ENCODE peak calls at places on chromosome 14, in six cellular contexts. One of them, this sample, is unnamed.

GRCh38 chr14:75477881-75478280 is 44.4 kb upstream of the BATF start:
- DNase-seq in stimulated activated CD8-positive, alpha-beta memory T cell treated with anti-CD3 and anti-CD28 coated beads, Interleukin-2, amount 100 ng/mL, for 48 hours: no peak
- DNase-seq in effector CD8-positive, alpha-beta T cell: no peak
- DNase-seq in AG09319: no peak
- DNase-seq in BE2C: no peak
- DNase-seq in CD8-positive, alpha-beta memory T cell: no peak
- DNase-seq in this sample: no peak

GRCh38 chr14:31291210-31291609 is 83.6 kb upstream of the HECTD1 start:
- DNase-seq in stimulated activated CD8-positive, alpha-beta memory T cell treated with anti-CD3 and anti-CD28 coated beads, Interleukin-2, amount 100 ng/mL, for 48 hours: no peak
- DNase-seq in effector CD8-positive, alpha-beta T cell: no peak
- DNase-seq in AG09319: no peak
- DNase-seq in BE2C: no peak
- DNase-seq in CD8-positive, alpha-beta memory T cell: no peak
- DNase-seq in this sample: no peak

GRCh38 chr14:97625512-97625911 is 828.3 kb downstream of the VRK1 start:
- DNase-seq in stimulated activated CD8-positive, alpha-beta memory T cell treated with anti-CD3 and anti-CD28 coated beads, Interleukin-2, amount 100 ng/mL, for 48 hours: no peak
- DNase-seq in effector CD8-positive, alpha-beta T cell: no peak
- DNase-seq in AG09319: no peak
- DNase-seq in BE2C: no peak
- DNase-seq in CD8-positive, alpha-beta memory T cell: no peak
- DNase-seq in this sample: no peak

GRCh38 chr14:72924332-72924731 is 1.9 kb upstream of the DCAF4 start:
- DNase-seq in stimulated activated CD8-positive, alpha-beta memory T cell treated with anti-CD3 and anti-CD28 coated beads, Interleukin-2, amount 100 ng/mL, for 48 hours: no peak
- DNase-seq in effector CD8-positive, alpha-beta T cell: no peak
- DNase-seq in AG09319: no peak
- DNase-seq in BE2C: peak
- DNase-seq in CD8-positive, alpha-beta memory T cell: no peak
- DNase-seq in this sample: no peak

GRCh38 chr14:65206448-65207096 is 104.3 kb upstream of the MAX start:
- DNase-seq in stimulated activated CD8-positive, alpha-beta memory T cell treated with anti-CD3 and anti-CD28 coated beads, Interleukin-2, amount 100 ng/mL, for 48 hours: no peak
- DNase-seq in effector CD8-positive, alpha-beta T cell: no peak
- DNase-seq in AG09319: no peak
- DNase-seq in BE2C: no peak
- DNase-seq in CD8-positive, alpha-beta memory T cell: no peak
- DNase-seq in this sample: no peak

GRCh38 chr14:75334191-75335051 is 55.8 kb downstream of the FOS start:
- DNase-seq in stimulated activated CD8-positive, alpha-beta memory T cell treated with anti-CD3 and anti-CD28 coated beads, Interleukin-2, amount 100 ng/mL, for 48 hours: no peak
- DNase-seq in effector CD8-positive, alpha-beta T cell: peak
- DNase-seq in AG09319: no peak
- DNase-seq in BE2C: peak
- DNase-seq in CD8-positive, alpha-beta memory T cell: peak
- DNase-seq in this sample: no peak

GRCh38 chr14:104677506-104678332 is 11.7 kb upstream of the INF2 start:
- DNase-seq in stimulated activated CD8-positive, alpha-beta memory T cell treated with anti-CD3 and anti-CD28 coated beads, Interleukin-2, amount 100 ng/mL, for 48 hours: peak
- DNase-seq in effector CD8-positive, alpha-beta T cell: peak
- DNase-seq in AG09319: no peak
- DNase-seq in BE2C: peak
- DNase-seq in CD8-positive, alpha-beta memory T cell: peak
- DNase-seq in this sample: peak

GRCh38 chr14:104712881-104713734 is 10.9 kb upstream of the ADSS1 start:
- DNase-seq in stimulated activated CD8-positive, alpha-beta memory T cell treated with anti-CD3 and anti-CD28 coated beads, Interleukin-2, amount 100 ng/mL, for 48 hours: no peak
- DNase-seq in effector CD8-positive, alpha-beta T cell: no peak
- DNase-seq in AG09319: no peak
- DNase-seq in BE2C: no peak
- DNase-seq in CD8-positive, alpha-beta memory T cell: no peak
- DNase-seq in this sample: no peak

GRCh38 chr14:20697273-20698017 is 8.9 kb downstream of the ANG start:
- DNase-seq in stimulated activated CD8-positive, alpha-beta memory T cell treated with anti-CD3 and anti-CD28 coated beads, Interleukin-2, amount 100 ng/mL, for 48 hours: peak
- DNase-seq in effector CD8-positive, alpha-beta T cell: peak
- DNase-seq in AG09319: no peak
- DNase-seq in BE2C: peak
- DNase-seq in CD8-positive, alpha-beta memory T cell: peak
- DNase-seq in this sample: peak

GRCh38 chr14:42095155-42095554 is 488.5 kb downstream of the LRFN5 start:
- DNase-seq in stimulated activated CD8-positive, alpha-beta memory T cell treated with anti-CD3 and anti-CD28 coated beads, Interleukin-2, amount 100 ng/mL, for 48 hours: no peak
- DNase-seq in effector CD8-positive, alpha-beta T cell: no peak
- DNase-seq in AG09319: no peak
- DNase-seq in BE2C: no peak
- DNase-seq in CD8-positive, alpha-beta memory T cell: no peak
- DNase-seq in this sample: no peak

GRCh38 chr14:57362356-57362755 is 28.0 kb upstream of the NAA30 start:
- DNase-seq in stimulated activated CD8-positive, alpha-beta memory T cell treated with anti-CD3 and anti-CD28 coated beads, Interleukin-2, amount 100 ng/mL, for 48 hours: no peak
- DNase-seq in effector CD8-positive, alpha-beta T cell: no peak
- DNase-seq in AG09319: no peak
- DNase-seq in BE2C: no peak
- DNase-seq in CD8-positive, alpha-beta memory T cell: no peak
- DNase-seq in this sample: no peak

GRCh38 chr14:52110441-52111086 is 41.7 kb upstream of the NID2 start:
- DNase-seq in stimulated activated CD8-positive, alpha-beta memory T cell treated with anti-CD3 and anti-CD28 coated beads, Interleukin-2, amount 100 ng/mL, for 48 hours: no peak
- DNase-seq in effector CD8-positive, alpha-beta T cell: no peak
- DNase-seq in AG09319: no peak
- DNase-seq in BE2C: no peak
- DNase-seq in CD8-positive, alpha-beta memory T cell: no peak
- DNase-seq in this sample: no peak

GRCh38 chr14:32913725-32914124 is 25.0 kb upstream of the NPAS3 start:
- DNase-seq in stimulated activated CD8-positive, alpha-beta memory T cell treated with anti-CD3 and anti-CD28 coated beads, Interleukin-2, amount 100 ng/mL, for 48 hours: no peak
- DNase-seq in effector CD8-positive, alpha-beta T cell: no peak
- DNase-seq in AG09319: no peak
- DNase-seq in BE2C: no peak
- DNase-seq in CD8-positive, alpha-beta memory T cell: no peak
- DNase-seq in this sample: no peak

GRCh38 chr14:89176090-89176757 is 240.8 kb downstream of the FOXN3 start:
- DNase-seq in stimulated activated CD8-positive, alpha-beta memory T cell treated with anti-CD3 and anti-CD28 coated beads, Interleukin-2, amount 100 ng/mL, for 48 hours: no peak
- DNase-seq in effector CD8-positive, alpha-beta T cell: no peak
- DNase-seq in AG09319: no peak
- DNase-seq in BE2C: no peak
- DNase-seq in CD8-positive, alpha-beta memory T cell: no peak
- DNase-seq in this sample: no peak

GRCh38 chr14:28769358-28769757 is 2.8 kb downstream of the FOXG1 start:
- DNase-seq in stimulated activated CD8-positive, alpha-beta memory T cell treated with anti-CD3 and anti-CD28 coated beads, Interleukin-2, amount 100 ng/mL, for 48 hours: no peak
- DNase-seq in effector CD8-positive, alpha-beta T cell: no peak
- DNase-seq in AG09319: no peak
- DNase-seq in BE2C: no peak
- DNase-seq in CD8-positive, alpha-beta memory T cell: no peak
- DNase-seq in this sample: no peak

GRCh38 chr14:53999061-53999488 is 42.5 kb upstream of the BMP4 start:
- DNase-seq in stimulated activated CD8-positive, alpha-beta memory T cell treated with anti-CD3 and anti-CD28 coated beads, Interleukin-2, amount 100 ng/mL, for 48 hours: no peak
- DNase-seq in effector CD8-positive, alpha-beta T cell: no peak
- DNase-seq in AG09319: no peak
- DNase-seq in BE2C: no peak
- DNase-seq in CD8-positive, alpha-beta memory T cell: no peak
- DNase-seq in this sample: peak

GRCh38 chr14:106417224-106418049 is 891.1 kb downstream of the TMEM121 start:
- DNase-seq in stimulated activated CD8-positive, alpha-beta memory T cell treated with anti-CD3 and anti-CD28 coated beads, Interleukin-2, amount 100 ng/mL, for 48 hours: peak
- DNase-seq in effector CD8-positive, alpha-beta T cell: peak
- DNase-seq in AG09319: no peak
- DNase-seq in BE2C: peak
- DNase-seq in CD8-positive, alpha-beta memory T cell: peak
- DNase-seq in this sample: peak

GRCh38 chr14:93838253-93838652 is 50.0 kb upstream of the PRIMA1 start:
- DNase-seq in stimulated activated CD8-positive, alpha-beta memory T cell treated with anti-CD3 and anti-CD28 coated beads, Interleukin-2, amount 100 ng/mL, for 48 hours: no peak
- DNase-seq in effector CD8-positive, alpha-beta T cell: no peak
- DNase-seq in AG09319: no peak
- DNase-seq in BE2C: no peak
- DNase-seq in CD8-positive, alpha-beta memory T cell: no peak
- DNase-seq in this sample: no peak

GRCh38 chr14:76985540-76986260 is 42.8 kb downstream of the IRF2BPL start:
- DNase-seq in stimulated activated CD8-positive, alpha-beta memory T cell treated with anti-CD3 and anti-CD28 coated beads, Interleukin-2, amount 100 ng/mL, for 48 hours: no peak
- DNase-seq in effector CD8-positive, alpha-beta T cell: no peak
- DNase-seq in AG09319: no peak
- DNase-seq in BE2C: no peak
- DNase-seq in CD8-positive, alpha-beta memory T cell: no peak
- DNase-seq in this sample: no peak

GRCh38 chr14:68884031-68885030 is 91.5 kb upstream of the ZFP36L1 start:
- DNase-seq in stimulated activated CD8-positive, alpha-beta memory T cell treated with anti-CD3 and anti-CD28 coated beads, Interleukin-2, amount 100 ng/mL, for 48 hours: no peak
- DNase-seq in effector CD8-positive, alpha-beta T cell: no peak
- DNase-seq in AG09319: peak
- DNase-seq in BE2C: no peak
- DNase-seq in CD8-positive, alpha-beta memory T cell: no peak
- DNase-seq in this sample: no peak

GRCh38 chr14:95533391-95533821 is 1.4 kb upstream of the GLRX5 start:
- DNase-seq in stimulated activated CD8-positive, alpha-beta memory T cell treated with anti-CD3 and anti-CD28 coated beads, Interleukin-2, amount 100 ng/mL, for 48 hours: no peak
- DNase-seq in effector CD8-positive, alpha-beta T cell: no peak
- DNase-seq in AG09319: no peak
- DNase-seq in BE2C: peak
- DNase-seq in CD8-positive, alpha-beta memory T cell: no peak
- DNase-seq in this sample: peak

GRCh38 chr14:58749066-58749669 is 111.4 kb downstream of the DACT1 start:
- DNase-seq in stimulated activated CD8-positive, alpha-beta memory T cell treated with anti-CD3 and anti-CD28 coated beads, Interleukin-2, amount 100 ng/mL, for 48 hours: peak
- DNase-seq in effector CD8-positive, alpha-beta T cell: no peak
- DNase-seq in AG09319: peak
- DNase-seq in BE2C: no peak
- DNase-seq in CD8-positive, alpha-beta memory T cell: no peak
- DNase-seq in this sample: peak

GRCh38 chr14:64965356-64966000 is 6.7 kb downstream of the RAB15 start:
- DNase-seq in stimulated activated CD8-positive, alpha-beta memory T cell treated with anti-CD3 and anti-CD28 coated beads, Interleukin-2, amount 100 ng/mL, for 48 hours: no peak
- DNase-seq in effector CD8-positive, alpha-beta T cell: no peak
- DNase-seq in AG09319: no peak
- DNase-seq in BE2C: no peak
- DNase-seq in CD8-positive, alpha-beta memory T cell: no peak
- DNase-seq in this sample: no peak

GRCh38 chr14:96661244-96661969 is 135.8 kb upstream of the VRK1 start:
- DNase-seq in stimulated activated CD8-positive, alpha-beta memory T cell treated with anti-CD3 and anti-CD28 coated beads, Interleukin-2, amount 100 ng/mL, for 48 hours: no peak
- DNase-seq in effector CD8-positive, alpha-beta T cell: no peak
- DNase-seq in AG09319: no peak
- DNase-seq in BE2C: no peak
- DNase-seq in CD8-positive, alpha-beta memory T cell: no peak
- DNase-seq in this sample: no peak

GRCh38 chr14:51539571-51540037 is 112.1 kb upstream of the FRMD6 start:
- DNase-seq in stimulated activated CD8-positive, alpha-beta memory T cell treated with anti-CD3 and anti-CD28 coated beads, Interleukin-2, amount 100 ng/mL, for 48 hours: no peak
- DNase-seq in effector CD8-positive, alpha-beta T cell: no peak
- DNase-seq in AG09319: no peak
- DNase-seq in BE2C: no peak
- DNase-seq in CD8-positive, alpha-beta memory T cell: no peak
- DNase-seq in this sample: peak

GRCh38 chr14:56159066-56159465 is 40.9 kb downstream of the PELI2 start:
- DNase-seq in stimulated activated CD8-positive, alpha-beta memory T cell treated with anti-CD3 and anti-CD28 coated beads, Interleukin-2, amount 100 ng/mL, for 48 hours: no peak
- DNase-seq in effector CD8-positive, alpha-beta T cell: no peak
- DNase-seq in AG09319: no peak
- DNase-seq in BE2C: no peak
- DNase-seq in CD8-positive, alpha-beta memory T cell: no peak
- DNase-seq in this sample: no peak

GRCh38 chr14:52949711-52950409 is 990 bp downstream of the FERMT2 start:
- DNase-seq in stimulated activated CD8-positive, alpha-beta memory T cell treated with anti-CD3 and anti-CD28 coated beads, Interleukin-2, amount 100 ng/mL, for 48 hours: no peak
- DNase-seq in effector CD8-positive, alpha-beta T cell: no peak
- DNase-seq in AG09319: no peak
- DNase-seq in BE2C: peak
- DNase-seq in CD8-positive, alpha-beta memory T cell: peak
- DNase-seq in this sample: peak

GRCh38 chr14:61444215-61444768 is 122.9 kb downstream of the PRKCH start:
- DNase-seq in stimulated activated CD8-positive, alpha-beta memory T cell treated with anti-CD3 and anti-CD28 coated beads, Interleukin-2, amount 100 ng/mL, for 48 hours: peak
- DNase-seq in effector CD8-positive, alpha-beta T cell: peak
- DNase-seq in AG09319: no peak
- DNase-seq in BE2C: no peak
- DNase-seq in CD8-positive, alpha-beta memory T cell: peak
- DNase-seq in this sample: no peak

GRCh38 chr14:93112891-93113677 is 2.6 kb downstream of the ITPK1 start:
- DNase-seq in stimulated activated CD8-positive, alpha-beta memory T cell treated with anti-CD3 and anti-CD28 coated beads, Interleukin-2, amount 100 ng/mL, for 48 hours: peak
- DNase-seq in effector CD8-positive, alpha-beta T cell: peak
- DNase-seq in AG09319: peak
- DNase-seq in BE2C: peak
- DNase-seq in CD8-positive, alpha-beta memory T cell: peak
- DNase-seq in this sample: peak

GRCh38 chr14:54364555-54365415 is 32.0 kb upstream of the CDKN3 start:
- DNase-seq in stimulated activated CD8-positive, alpha-beta memory T cell treated with anti-CD3 and anti-CD28 coated beads, Interleukin-2, amount 100 ng/mL, for 48 hours: no peak
- DNase-seq in effector CD8-positive, alpha-beta T cell: no peak
- DNase-seq in AG09319: no peak
- DNase-seq in BE2C: no peak
- DNase-seq in CD8-positive, alpha-beta memory T cell: no peak
- DNase-seq in this sample: no peak

GRCh38 chr14:102408729-102409128 is 46.0 kb downstream of the TECPR2 start:
- DNase-seq in stimulated activated CD8-positive, alpha-beta memory T cell treated with anti-CD3 and anti-CD28 coated beads, Interleukin-2, amount 100 ng/mL, for 48 hours: no peak
- DNase-seq in effector CD8-positive, alpha-beta T cell: no peak
- DNase-seq in AG09319: no peak
- DNase-seq in BE2C: no peak
- DNase-seq in CD8-positive, alpha-beta memory T cell: no peak
- DNase-seq in this sample: no peak

GRCh38 chr14:92121670-92122350 is at the start of the genes CPSF2 and NDUFB1:
- DNase-seq in stimulated activated CD8-positive, alpha-beta memory T cell treated with anti-CD3 and anti-CD28 coated beads, Interleukin-2, amount 100 ng/mL, for 48 hours: peak
- DNase-seq in effector CD8-positive, alpha-beta T cell: peak
- DNase-seq in AG09319: peak
- DNase-seq in BE2C: peak
- DNase-seq in CD8-positive, alpha-beta memory T cell: peak
- DNase-seq in this sample: peak

GRCh38 chr14:65549429-65549828 is 136.9 kb downstream of the FUT8 start:
- DNase-seq in stimulated activated CD8-positive, alpha-beta memory T cell treated with anti-CD3 and anti-CD28 coated beads, Interleukin-2, amount 100 ng/mL, for 48 hours: no peak
- DNase-seq in effector CD8-positive, alpha-beta T cell: no peak
- DNase-seq in AG09319: no peak
- DNase-seq in BE2C: no peak
- DNase-seq in CD8-positive, alpha-beta memory T cell: no peak
- DNase-seq in this sample: no peak

GRCh38 chr14:61701946-61702345 is 6.6 kb downstream of the HIF1A start:
- DNase-seq in stimulated activated CD8-positive, alpha-beta memory T cell treated with anti-CD3 and anti-CD28 coated beads, Interleukin-2, amount 100 ng/mL, for 48 hours: no peak
- DNase-seq in effector CD8-positive, alpha-beta T cell: no peak
- DNase-seq in AG09319: no peak
- DNase-seq in BE2C: no peak
- DNase-seq in CD8-positive, alpha-beta memory T cell: no peak
- DNase-seq in this sample: no peak

GRCh38 chr14:64779472-64779871 is 75.2 kb downstream of the PLEKHG3 start:
- DNase-seq in stimulated activated CD8-positive, alpha-beta memory T cell treated with anti-CD3 and anti-CD28 coated beads, Interleukin-2, amount 100 ng/mL, for 48 hours: no peak
- DNase-seq in effector CD8-positive, alpha-beta T cell: no peak
- DNase-seq in AG09319: no peak
- DNase-seq in BE2C: no peak
- DNase-seq in CD8-positive, alpha-beta memory T cell: no peak
- DNase-seq in this sample: no peak